ENCODE peak calls at places on chromosomes 12 and 14, in seven cellular contexts. One of them, this sample, is unnamed.

GRCh38 chr14:105180598-105181528 is at the start of gene NUDT14:
- DNase-seq in OCI-LY7: peak; percentile 84
- DNase-seq in AG04450: no peak
- DNase-seq in mammary epithelial cell: peak; percentile 68
- DNase-seq in breast epithelium: peak; percentile 89
- DNase-seq in body of pancreas: peak; percentile 92
- DNase-seq in tibial nerve: no peak
- DNase-seq in this sample: peak; percentile 46

GRCh38 chr12:50160643-50161042 is 6.5 kb downstream of the CERS5 start:
- DNase-seq in OCI-LY7: no peak
- DNase-seq in AG04450: no peak
- DNase-seq in mammary epithelial cell: no peak
- DNase-seq in breast epithelium: no peak
- DNase-seq in body of pancreas: no peak
- DNase-seq in tibial nerve: no peak
- DNase-seq in this sample: no peak

GRCh38 chr14:68135028-68135427 is 315.4 kb downstream of the RAD51B start:
- DNase-seq in OCI-LY7: no peak
- DNase-seq in AG04450: no peak
- DNase-seq in mammary epithelial cell: no peak
- DNase-seq in breast epithelium: no peak
- DNase-seq in body of pancreas: no peak
- DNase-seq in tibial nerve: no peak
- DNase-seq in this sample: no peak

GRCh38 chr12:80268924-80269749 is 169.8 kb downstream of the OTOGL start:
- DNase-seq in OCI-LY7: no peak
- DNase-seq in AG04450: peak; percentile 56
- DNase-seq in mammary epithelial cell: peak; percentile 88
- DNase-seq in breast epithelium: no peak
- DNase-seq in body of pancreas: no peak
- DNase-seq in tibial nerve: no peak
- DNase-seq in this sample: peak; percentile 58

GRCh38 chr12:114945351-114945750 is 261.4 kb upstream of the TBX3 start:
- DNase-seq in OCI-LY7: no peak
- DNase-seq in AG04450: no peak
- DNase-seq in mammary epithelial cell: no peak
- DNase-seq in breast epithelium: no peak
- DNase-seq in body of pancreas: no peak
- DNase-seq in tibial nerve: no peak
- DNase-seq in this sample: no peak

GRCh38 chr12:96070670-96071279 is 35.4 kb upstream of the LTA4H start:
- DNase-seq in OCI-LY7: peak; percentile 35
- DNase-seq in AG04450: no peak
- DNase-seq in mammary epithelial cell: peak; percentile 25
- DNase-seq in breast epithelium: no peak
- DNase-seq in body of pancreas: no peak
- DNase-seq in tibial nerve: no peak
- DNase-seq in this sample: peak; percentile 29

GRCh38 chr12:6734506-6735082 is 10.7 kb downstream of the COPS7A start:
- DNase-seq in OCI-LY7: no peak
- DNase-seq in AG04450: no peak
- DNase-seq in mammary epithelial cell: no peak
- DNase-seq in breast epithelium: no peak
- DNase-seq in body of pancreas: no peak
- DNase-seq in tibial nerve: no peak
- DNase-seq in this sample: no peak

GRCh38 chr12:18431776-18432175 is 170.5 kb downstream of the PIK3C2G start:
- DNase-seq in OCI-LY7: no peak
- DNase-seq in AG04450: no peak
- DNase-seq in mammary epithelial cell: no peak
- DNase-seq in breast epithelium: no peak
- DNase-seq in body of pancreas: no peak
- DNase-seq in tibial nerve: no peak
- DNase-seq in this sample: no peak

GRCh38 chr14:52678591-52678990 is 16.8 kb downstream of the ERO1A start:
- DNase-seq in OCI-LY7: peak; percentile 42
- DNase-seq in AG04450: no peak
- DNase-seq in mammary epithelial cell: no peak
- DNase-seq in breast epithelium: no peak
- DNase-seq in body of pancreas: no peak
- DNase-seq in tibial nerve: no peak
- DNase-seq in this sample: no peak

GRCh38 chr12:19576421-19576925 is 137.2 kb downstream of the AEBP2 start:
- DNase-seq in OCI-LY7: no peak
- DNase-seq in AG04450: peak; percentile 37
- DNase-seq in mammary epithelial cell: no peak
- DNase-seq in breast epithelium: no peak
- DNase-seq in body of pancreas: no peak
- DNase-seq in tibial nerve: no peak
- DNase-seq in this sample: no peak

GRCh38 chr12:8088574-8088973 is 6.5 kb downstream of the NECAP1 start:
- DNase-seq in OCI-LY7: no peak
- DNase-seq in AG04450: no peak
- DNase-seq in mammary epithelial cell: no peak
- DNase-seq in breast epithelium: no peak
- DNase-seq in body of pancreas: no peak
- DNase-seq in tibial nerve: no peak
- DNase-seq in this sample: no peak

GRCh38 chr14:50040401-50040775 is 76.0 kb downstream of the VCPKMT start:
- DNase-seq in OCI-LY7: peak; percentile 61
- DNase-seq in AG04450: peak; percentile 47
- DNase-seq in mammary epithelial cell: peak; percentile 85
- DNase-seq in breast epithelium: no peak
- DNase-seq in body of pancreas: no peak
- DNase-seq in tibial nerve: no peak
- DNase-seq in this sample: peak; percentile 70

GRCh38 chr12:106902053-106902452 is 53.7 kb upstream of the TMEM263 start:
- DNase-seq in OCI-LY7: no peak
- DNase-seq in AG04450: no peak
- DNase-seq in mammary epithelial cell: no peak
- DNase-seq in breast epithelium: no peak
- DNase-seq in body of pancreas: no peak
- DNase-seq in tibial nerve: no peak
- DNase-seq in this sample: no peak

GRCh38 chr12:54040148-54040494 is 7.3 kb downstream of the HOXC5 start:
- DNase-seq in OCI-LY7: peak; percentile 46
- DNase-seq in AG04450: no peak
- DNase-seq in mammary epithelial cell: no peak
- DNase-seq in breast epithelium: no peak
- DNase-seq in body of pancreas: no peak
- DNase-seq in tibial nerve: no peak
- DNase-seq in this sample: no peak

GRCh38 chr12:6069452-6070093 is 54.9 kb downstream of the VWF start:
- DNase-seq in OCI-LY7: no peak
- DNase-seq in AG04450: peak; percentile 89
- DNase-seq in mammary epithelial cell: peak; percentile 81
- DNase-seq in breast epithelium: no peak
- DNase-seq in body of pancreas: no peak
- DNase-seq in tibial nerve: no peak
- DNase-seq in this sample: peak; percentile 90

GRCh38 chr12:12537421-12537820 is 25.2 kb downstream of the DUSP16 start:
- DNase-seq in OCI-LY7: no peak
- DNase-seq in AG04450: no peak
- DNase-seq in mammary epithelial cell: no peak
- DNase-seq in breast epithelium: no peak
- DNase-seq in body of pancreas: no peak
- DNase-seq in tibial nerve: no peak
- DNase-seq in this sample: no peak

GRCh38 chr14:31884776-31885379 is 192.2 kb upstream of the ARHGAP5 start:
- DNase-seq in OCI-LY7: no peak
- DNase-seq in AG04450: no peak
- DNase-seq in mammary epithelial cell: peak; percentile 79
- DNase-seq in breast epithelium: no peak
- DNase-seq in body of pancreas: no peak
- DNase-seq in tibial nerve: no peak
- DNase-seq in this sample: peak; percentile 35

GRCh38 chr12:121570467-121571283 is 10.1 kb downstream of the KDM2B start:
- DNase-seq in OCI-LY7: no peak
- DNase-seq in AG04450: no peak
- DNase-seq in mammary epithelial cell: no peak
- DNase-seq in breast epithelium: no peak
- DNase-seq in body of pancreas: no peak
- DNase-seq in tibial nerve: no peak
- DNase-seq in this sample: no peak

GRCh38 chr12:121575051-121575450 is 5.8 kb downstream of the KDM2B start:
- DNase-seq in OCI-LY7: no peak
- DNase-seq in AG04450: no peak
- DNase-seq in mammary epithelial cell: no peak
- DNase-seq in breast epithelium: no peak
- DNase-seq in body of pancreas: no peak
- DNase-seq in tibial nerve: no peak
- DNase-seq in this sample: no peak

GRCh38 chr12:121573949-121574520 is 6.8 kb downstream of the KDM2B start:
- DNase-seq in OCI-LY7: no peak
- DNase-seq in AG04450: no peak
- DNase-seq in mammary epithelial cell: no peak
- DNase-seq in breast epithelium: no peak
- DNase-seq in body of pancreas: no peak
- DNase-seq in tibial nerve: no peak
- DNase-seq in this sample: no peak

GRCh38 chr12:121568503-121568902 is 12.3 kb downstream of the KDM2B start:
- DNase-seq in OCI-LY7: peak; percentile 51
- DNase-seq in AG04450: no peak
- DNase-seq in mammary epithelial cell: no peak
- DNase-seq in breast epithelium: no peak
- DNase-seq in body of pancreas: no peak
- DNase-seq in tibial nerve: no peak
- DNase-seq in this sample: no peak

GRCh38 chr12:121568971-121569808 is 11.6 kb downstream of the KDM2B start:
- DNase-seq in OCI-LY7: no peak
- DNase-seq in AG04450: no peak
- DNase-seq in mammary epithelial cell: no peak
- DNase-seq in breast epithelium: no peak
- DNase-seq in body of pancreas: no peak
- DNase-seq in tibial nerve: no peak
- DNase-seq in this sample: peak; percentile 60
- H3K4me3 ChIP-seq in OCI-LY7: no peak overlapping the region
- H3K4me3 ChIP-seq in AG04450: no peak overlapping the region
- H3K4me3 ChIP-seq in mammary epithelial cell: no peak overlapping the region
- H3K4me3 ChIP-seq in breast epithelium: no peak overlapping the region
- H3K4me3 ChIP-seq in body of pancreas: no peak overlapping the region
- H3K4me3 ChIP-seq in tibial nerve: no peak overlapping the region
- H3K4me3 ChIP-seq in this sample: no peak overlapping the region

GRCh38 chr14:81450100-81450531 is 50.0 kb upstream of the STON2 start:
- DNase-seq in OCI-LY7: no peak
- DNase-seq in AG04450: no peak
- DNase-seq in mammary epithelial cell: no peak
- DNase-seq in breast epithelium: no peak
- DNase-seq in body of pancreas: no peak
- DNase-seq in tibial nerve: no peak
- DNase-seq in this sample: no peak
- H3K4me3 ChIP-seq in OCI-LY7: no peak overlapping the region
- H3K4me3 ChIP-seq in AG04450: no peak overlapping the region
- H3K4me3 ChIP-seq in mammary epithelial cell: no peak overlapping the region
- H3K4me3 ChIP-seq in breast epithelium: no peak overlapping the region
- H3K4me3 ChIP-seq in body of pancreas: no peak overlapping the region
- H3K4me3 ChIP-seq in tibial nerve: no peak overlapping the region
- H3K4me3 ChIP-seq in this sample: no peak overlapping the region

GRCh38 chr14:92760524-92760805 is 12.0 kb upstream of the LGMN start:
- DNase-seq in OCI-LY7: no peak
- DNase-seq in AG04450: no peak
- DNase-seq in mammary epithelial cell: no peak
- DNase-seq in breast epithelium: no peak
- DNase-seq in body of pancreas: no peak
- DNase-seq in tibial nerve: no peak
- DNase-seq in this sample: no peak

GRCh38 chr14:92755495-92755894 is 7.1 kb upstream of the LGMN start:
- DNase-seq in OCI-LY7: no peak
- DNase-seq in AG04450: no peak
- DNase-seq in mammary epithelial cell: no peak
- DNase-seq in breast epithelium: no peak
- DNase-seq in body of pancreas: no peak
- DNase-seq in tibial nerve: no peak
- DNase-seq in this sample: peak; percentile 42

GRCh38 chr14:92754956-92755355 is 6.5 kb upstream of the LGMN start:
- DNase-seq in OCI-LY7: no peak
- DNase-seq in AG04450: no peak
- DNase-seq in mammary epithelial cell: no peak
- DNase-seq in breast epithelium: no peak
- DNase-seq in body of pancreas: no peak
- DNase-seq in tibial nerve: no peak
- DNase-seq in this sample: no peak

GRCh38 chr14:92759300-92759678 is 10.9 kb upstream of the LGMN start:
- DNase-seq in OCI-LY7: peak; percentile 39
- DNase-seq in AG04450: no peak
- DNase-seq in mammary epithelial cell: peak; percentile 38
- DNase-seq in breast epithelium: no peak
- DNase-seq in body of pancreas: no peak
- DNase-seq in tibial nerve: no peak
- DNase-seq in this sample: peak; percentile 39

GRCh38 chr14:92759679-92760523 is 11.5 kb upstream of the LGMN start:
- DNase-seq in OCI-LY7: peak; percentile 21
- DNase-seq in AG04450: no peak
- DNase-seq in mammary epithelial cell: no peak
- DNase-seq in breast epithelium: no peak
- DNase-seq in body of pancreas: no peak
- DNase-seq in tibial nerve: no peak
- DNase-seq in this sample: no peak
- H3K4me3 ChIP-seq in OCI-LY7: no peak overlapping the region
- H3K4me3 ChIP-seq in AG04450: no peak overlapping the region
- H3K4me3 ChIP-seq in mammary epithelial cell: no peak overlapping the region
- H3K4me3 ChIP-seq in breast epithelium: no peak overlapping the region
- H3K4me3 ChIP-seq in body of pancreas: no peak overlapping the region
- H3K4me3 ChIP-seq in tibial nerve: no peak overlapping the region
- H3K4me3 ChIP-seq in this sample: no peak overlapping the region

GRCh38 chr12:76220980-76221379 is 127.2 kb downstream of the BBS10 start:
- DNase-seq in OCI-LY7: no peak
- DNase-seq in AG04450: no peak
- DNase-seq in mammary epithelial cell: no peak
- DNase-seq in breast epithelium: no peak
- DNase-seq in body of pancreas: no peak
- DNase-seq in tibial nerve: no peak
- DNase-seq in this sample: peak; percentile 39

GRCh38 chr12:76226397-76226796 is 121.8 kb downstream of the BBS10 start:
- DNase-seq in OCI-LY7: no peak
- DNase-seq in AG04450: no peak
- DNase-seq in mammary epithelial cell: no peak
- DNase-seq in breast epithelium: no peak
- DNase-seq in body of pancreas: no peak
- DNase-seq in tibial nerve: no peak
- DNase-seq in this sample: peak; percentile 94

GRCh38 chr12:76232013-76232412 is 116.2 kb downstream of the BBS10 start:
- DNase-seq in OCI-LY7: no peak
- DNase-seq in AG04450: no peak
- DNase-seq in mammary epithelial cell: no peak
- DNase-seq in breast epithelium: no peak
- DNase-seq in body of pancreas: no peak
- DNase-seq in tibial nerve: no peak
- DNase-seq in this sample: no peak

GRCh38 chr12:76223869-76224268 is 124.3 kb downstream of the BBS10 start:
- DNase-seq in OCI-LY7: no peak
- DNase-seq in AG04450: no peak
- DNase-seq in mammary epithelial cell: no peak
- DNase-seq in breast epithelium: no peak
- DNase-seq in body of pancreas: no peak
- DNase-seq in tibial nerve: no peak
- DNase-seq in this sample: no peak

DNA sequence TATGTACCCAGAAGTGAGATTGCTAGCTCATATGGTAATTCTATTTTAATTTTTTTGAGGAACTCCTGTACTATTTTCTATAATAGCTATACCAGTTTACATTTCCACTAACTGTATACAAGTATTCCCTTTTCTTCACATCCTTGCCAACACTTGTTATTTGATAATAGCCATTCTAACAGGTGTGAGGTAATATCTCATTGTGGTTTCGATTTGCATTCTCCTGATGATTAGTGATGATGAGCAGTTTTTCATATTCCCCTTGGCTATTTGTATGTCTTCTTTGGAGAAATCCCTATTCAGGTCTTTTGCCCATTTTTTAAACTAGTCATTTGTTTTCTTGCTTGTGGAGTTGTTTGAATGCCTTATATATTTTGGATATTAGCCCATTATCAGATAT is 121.3 kb downstream of the BBS10 start:
- DNase-seq in OCI-LY7: no peak
- DNase-seq in AG04450: no peak
- DNase-seq in mammary epithelial cell: no peak
- DNase-seq in breast epithelium: no peak
- DNase-seq in body of pancreas: no peak
- DNase-seq in tibial nerve: no peak
- DNase-seq in this sample: no peak
- H3K4me3 ChIP-seq in OCI-LY7: no peak overlapping the region
- H3K4me3 ChIP-seq in AG04450: no peak overlapping the region
- H3K4me3 ChIP-seq in mammary epithelial cell: no peak overlapping the region
- H3K4me3 ChIP-seq in breast epithelium: no peak overlapping the region
- H3K4me3 ChIP-seq in body of pancreas: no peak overlapping the region
- H3K4me3 ChIP-seq in tibial nerve: no peak overlapping the region
- H3K4me3 ChIP-seq in this sample: no peak overlapping the region